ENCODE peak calls at places on chromosomes 3 and 15, in ten cellular contexts. H, D, F, O, A, E, S, G, X and Z are unnamed samples.

GRCh38 chr3:54034971-54035370 is 87.4 kb upstream of the CACNA2D3 start:
- ATAC-seq in H (no peak), G (no peak), F (no peak), X (no peak), E (no peak), S (no peak), O (no peak), D (no peak), A (no peak), Z (no peak)

GRCh38 chr3:145817870-145818483 is 343.0 kb downstream of the PLOD2 start:
- ATAC-seq in D (no peak), X (no peak), F (no peak), S (no peak), H (no peak), G (no peak), O (no peak), E (no peak), A (no peak), Z (no peak)

GRCh38 chr3:170079466-170080165 is 41.8 kb downstream of the GPR160 start:
- ATAC-seq in F (no peak), E (no peak), X (no peak), S (no peak), O (no peak), A (peak), H (no peak), D (no peak), G (no peak), Z (no peak)

GRCh38 chr3:32640939-32641725 is 43.9 kb upstream of the CNOT10 start:
- ATAC-seq in G (no peak), O (no peak), D (peak), A (no peak), E (peak), S (no peak), F (no peak), H (no peak), X (peak), Z (no peak)

GRCh38 chr15:83917432-83917831 is 263.5 kb downstream of the ADAMTSL3 start:
- ATAC-seq in E (no peak), X (no peak), F (no peak), O (no peak), H (no peak), S (no peak), G (no peak), A (no peak), D (no peak), Z (no peak)

GRCh38 chr15:38864827-38865604 is 300.4 kb upstream of the RASGRP1 start:
- ATAC-seq in S (no peak), A (no peak), D (peak), X (peak), F (no peak), H (peak), O (no peak), G (no peak), E (peak), Z (peak)

GRCh38 chr3:72397586-72397985 is 450.7 kb downstream of the SHQ1 start:
- ATAC-seq in O (no peak), A (no peak), H (no peak), S (no peak), E (no peak), F (no peak), X (peak), G (no peak), D (no peak), Z (no peak)

GRCh38 chr15:100373037-100373896 is 31.5 kb upstream of the ADAMTS17 start:
- ATAC-seq in H (peak), E (no peak), O (no peak), A (no peak), X (peak), G (peak), D (peak), S (peak), F (no peak), Z (no peak)

GRCh38 chr3:37668831-37669610 is 192.7 kb upstream of the CTDSPL start:
- ATAC-seq in D (peak), O (no peak), S (no peak), F (no peak), H (peak), G (no peak), X (peak), A (peak), E (peak), Z (peak)